ENCODE peak calls at places on chromosomes 3 and 15, in six cellular contexts. S is NCI-H1105; C is B cell; B is AG20443; D is NCI-H1092 treated with DMSO at 0.1 percent for 48 hours; W is effector CD4-positive, alpha-beta T cell. K is an unnamed sample.

GRCh38 chr3:129439381-129439816 is 349 bp downstream of the MBD4 start:
- DNase-seq in S (peak), C (peak), B (peak), D (no peak), W (peak), K (peak)

GRCh38 chr3:177447938-177448337 is 250.7 kb upstream of the TBL1XR1 start:
- DNase-seq in S (peak), C (no peak), B (no peak), D (no peak), W (no peak), K (no peak)

GRCh38 chr3:69463546-69463945 is 77.7 kb upstream of the FRMD4B start:
- DNase-seq in S (no peak), C (no peak), B (no peak), D (no peak), W (no peak), K (no peak)

GRCh38 chr3:69712933-69713332 is 26.3 kb upstream of the MITF start:
- DNase-seq in S (no peak), C (no peak), B (no peak), D (no peak), W (no peak), K (no peak)

GRCh38 chr3:66410371-66410770 is 90.5 kb downstream of the LRIG1 start:
- DNase-seq in S (no peak), C (no peak), B (no peak), D (no peak), W (no peak), K (no peak)

GRCh38 chr3:132730891-132731580 is 8.8 kb upstream of the NPHP3 start:
- DNase-seq in S (peak), C (no peak), B (peak), D (peak), W (no peak), K (peak)

GRCh38 chr15:40293905-40294895 is 11.3 kb upstream of the ANKRD63 start:
- DNase-seq in S (no peak), C (no peak), B (no peak), D (no peak), W (no peak), K (no peak)

GRCh38 chr3:162302983-162303624 is 806.5 kb downstream of the OTOL1 start:
- DNase-seq in S (no peak), C (no peak), B (no peak), D (no peak), W (no peak), K (no peak)

GRCh38 chr15:99385865-99386264 is 134.6 kb downstream of the LRRC28 start:
- DNase-seq in S (no peak), C (no peak), B (peak), D (no peak), W (no peak), K (no peak)

GRCh38 chr3:170584585-170585007 is 1.3 kb downstream of the SLC7A14 start:
- DNase-seq in S (no peak), C (peak), B (peak), D (no peak), W (peak), K (peak)

GRCh38 chr3:70857926-70858325 is 545.5 kb upstream of the MDFIC2 start:
- DNase-seq in S (no peak), C (no peak), B (no peak), D (no peak), W (no peak), K (no peak)

GRCh38 chr15:39987831-39988230 is 51.1 kb downstream of the SRP14 start:
- DNase-seq in S (no peak), C (no peak), B (no peak), D (no peak), W (no peak), K (no peak)

GRCh38 chr15:28118531-28118930 is 19.4 kb upstream of the OCA2 start:
- DNase-seq in S (no peak), C (no peak), B (no peak), D (no peak), W (no peak), K (no peak)